ENCODE peak calls at places on chromosomes 6 and 20, in six cellular contexts. L is NCI-H1092 treated with DMSO at 0.1 percent for 48 hours, N is tibial nerve, H is cardiac muscle cell, X is activated T-cell treated with anti-CD3 and anti-CD28 coated beads for 1 hour, C is KBM-7. Q is an unnamed sample.

GRCh38 chr6:7505196-7505699 is 36.2 kb upstream of the DSP start:
- DNase-seq in L (no peak), C (peak), X (no peak), N (no peak), H (peak), Q (peak)

GRCh38 chr20:23396961-23397620 is 24.2 kb downstream of the NAPB start:
- DNase-seq in H (peak), C (no peak), L (peak), N (no peak), X (no peak), Q (peak)

GRCh38 chr20:32155017-32155965 is 45.8 kb downstream of the TM9SF4 start:
- DNase-seq in C (peak), N (peak), H (peak), L (peak), X (peak), Q (peak)

GRCh38 chr20:13008761-13009681 is at the start of gene SPTLC3:
- DNase-seq in N (peak), L (no peak), H (peak), C (no peak), X (no peak), Q (no peak)

GRCh38 chr6:144266091-144266649 is 19.0 kb upstream of the UTRN start:
- DNase-seq in H (peak), C (no peak), X (no peak), L (no peak), N (peak), Q (no peak)

GRCh38 chr20:10427060-10427692 is 6.8 kb downstream of the MKKS start:
- DNase-seq in L (peak), N (peak), H (peak), C (peak), X (peak), Q (no peak)

GRCh38 chr6:28683945-28684538 is 158.4 kb downstream of the GPX5 start:
- DNase-seq in H (peak), C (peak), X (no peak), L (peak), N (no peak), Q (peak)

GRCh38 chr6:139204978-139205377 is 70.1 kb downstream of the HECA start:
- DNase-seq in C (no peak), H (no peak), L (no peak), N (no peak), X (no peak), Q (no peak)

GRCh38 chr6:53985361-53985760 is 125.9 kb upstream of the MLIP start:
- DNase-seq in C (no peak), L (no peak), H (peak), N (no peak), X (no peak), Q (no peak)

GRCh38 chr6:89640804-89641203 is 2.3 kb upstream of the LYRM2 start:
- DNase-seq in X (no peak), H (no peak), L (no peak), C (no peak), N (no peak), Q (no peak)

GRCh38 chr20:58515240-58516212 is at the start of gene APCDD1L:
- DNase-seq in H (peak), N (no peak), X (no peak), C (no peak), L (no peak), Q (no peak)

GRCh38 chr20:62020935-62021701 is 44.6 kb downstream of the TAF4 start:
- DNase-seq in X (no peak), L (peak), N (peak), C (no peak), H (peak), Q (no peak)

GRCh38 chr6:10369896-10370295 is 45.0 kb downstream of the TFAP2A start:
- DNase-seq in X (no peak), C (no peak), H (no peak), L (no peak), N (no peak), Q (no peak)

GRCh38 chr6:157459327-157459726 is 78.3 kb downstream of the ZDHHC14 start:
- DNase-seq in C (no peak), L (no peak), H (no peak), N (no peak), X (no peak), Q (no peak)

GRCh38 chr6:158481612-158482473 is 78.0 kb upstream of the TMEM181 start:
- DNase-seq in H (peak), L (no peak), N (no peak), C (no peak), X (no peak), Q (no peak)

GRCh38 chr6:126300126-126300525 is 39.8 kb upstream of the CENPW start:
- DNase-seq in H (no peak), L (no peak), N (no peak), C (no peak), X (no peak), Q (no peak)

GRCh38 chr6:29553268-29554057 is 6.1 kb downstream of the UBD start:
- DNase-seq in C (no peak), H (peak), X (no peak), L (no peak), N (peak), Q (no peak)

GRCh38 chr6:45959534-45960195 is 56.0 kb downstream of the CLIC5 start:
- DNase-seq in H (peak), N (no peak), X (no peak), L (peak), C (peak), Q (peak)

GRCh38 chr6:125871365-125871764 is 80.6 kb downstream of the NCOA7 start:
- DNase-seq in X (no peak), C (no peak), N (no peak), L (peak), H (no peak), Q (peak)

GRCh38 chr6:148146717-148147116 is 195.9 kb upstream of the SASH1 start:
- DNase-seq in C (no peak), N (no peak), L (no peak), X (no peak), H (peak), Q (no peak)

GRCh38 chr6:70310063-70310694 is 7.3 kb upstream of the COL9A1 start:
- DNase-seq in L (no peak), C (peak), X (no peak), H (peak), N (peak), Q (peak)

GRCh38 chr20:62926229-62927127 is at the start of gene DIDO1:
- DNase-seq in L (peak), N (peak), X (peak), H (peak), C (peak), Q (peak)

Q was measured in DMS153.